ENCODE peak calls at places on chromosomes 5 and 9, in five cellular contexts. J, H, Q, F and M are unnamed samples.

GRCh38 chr9:33263131-33263935 is 1.2 kb downstream of the BAG1 start:
- DNase-seq in F (no peak), H (no peak), Q (no peak), J (peak), M (peak)

GRCh38 chr9:127223810-127224177 is 40.8 kb upstream of the GARNL3 start:
- DNase-seq in J (no peak), Q (no peak), H (no peak), F (no peak), M (peak)

GRCh38 chr5:66958126-66958983 is 238.2 kb downstream of the CD180 start:
- DNase-seq in F (no peak), H (no peak), J (no peak), Q (no peak), M (peak)

GRCh38 chr5:143931389-143931984 is 119.5 kb downstream of the HMHB1 start:
- DNase-seq in F (no peak), H (no peak), Q (no peak), J (no peak), M (peak)

GRCh38 chr9:18543406-18543965 is 69.5 kb downstream of the ADAMTSL1 start:
- DNase-seq in F (no peak), H (no peak), J (no peak), Q (no peak), M (no peak)

GRCh38 chr9:134338394-134339182 is 12.3 kb downstream of the RXRA start:
- DNase-seq in J (no peak), F (no peak), Q (no peak), H (no peak), M (no peak)

GRCh38 chr5:55370291-55370925 is 62.6 kb downstream of the MTREX start:
- DNase-seq in J (no peak), Q (no peak), F (no peak), H (no peak), M (no peak)

GRCh38 chr9:87677776-87678587 is 47.9 kb upstream of the CTSL start:
- DNase-seq in J (no peak), F (no peak), Q (no peak), H (no peak), M (no peak)

GRCh38 chr5:167072225-167072624 is 1219.2 kb upstream of the WWC1 start:
- DNase-seq in J (no peak), Q (no peak), H (no peak), F (no peak), M (no peak)

GRCh38 chr9:79362100-79363081 is 209.4 kb upstream of the TLE4 start:
- DNase-seq in F (no peak), Q (peak), H (peak), J (no peak), M (no peak)

GRCh38 chr5:135075621-135076585 is 41.9 kb upstream of the PITX1 start:
- DNase-seq in J (no peak), Q (no peak), F (no peak), H (no peak), M (no peak)

GRCh38 chr5:157088342-157088990 is 20.4 kb downstream of the HAVCR2 start:
- DNase-seq in F (no peak), H (no peak), J (no peak), Q (no peak), M (no peak)

GRCh38 chr9:34995288-34996060 is 5.9 kb downstream of the DNAJB5 start:
- DNase-seq in J (peak), F (no peak), H (no peak), Q (no peak), M (peak)

GRCh38 chr5:82886911-82887310 is 190.3 kb downstream of the TMEM167A start:
- DNase-seq in H (no peak), F (no peak), J (no peak), Q (no peak), M (no peak)

GRCh38 chr5:143898381-143898780 is 86.4 kb downstream of the HMHB1 start:
- DNase-seq in H (no peak), J (no peak), F (no peak), Q (no peak), M (no peak)

GRCh38 chr5:180047667-180048066 is 23.9 kb downstream of the RNF130 start:
- DNase-seq in H (no peak), Q (no peak), J (peak), F (no peak), M (peak)

GRCh38 chr5:180212363-180213255 is 3.6 kb upstream of the RASGEF1C start:
- DNase-seq in J (no peak), Q (no peak), F (no peak), H (no peak), M (no peak)

GRCh38 chr5:150497274-150497988 is 10.5 kb upstream of the NDST1 start:
- DNase-seq in H (peak), F (no peak), J (peak), Q (no peak), M (no peak)

GRCh38 chr9:138059196-138059595 is 181.6 kb downstream of the CACNA1B start:
- DNase-seq in F (no peak), J (no peak), Q (no peak), H (no peak), M (no peak)

GRCh38 chr9:2180704-2181103 is 165.6 kb downstream of the SMARCA2 start:
- DNase-seq in F (no peak), J (no peak), H (no peak), Q (no peak), M (no peak)

GRCh38 chr9:124197177-124198095 is 60.3 kb upstream of the NEK6 start:
- DNase-seq in J (no peak), F (no peak), H (no peak), Q (no peak), M (no peak)

GRCh38 chr5:10454591-10455272 is 13.1 kb downstream of the ROPN1L start:
- DNase-seq in Q (no peak), F (no peak), J (peak), H (no peak), M (no peak)

GRCh38 chr9:129554649-129555048 is 66.3 kb downstream of the C9orf50 start:
- DNase-seq in Q (no peak), F (no peak), J (no peak), H (no peak), M (peak)

GRCh38 chr9:111627260-111627963 is 3.7 kb upstream of the DNAJC25 start:
- DNase-seq in Q (no peak), F (no peak), J (no peak), H (no peak), M (no peak)

GRCh38 chr9:135032041-135032835 is 55.2 kb upstream of the OLFM1 start:
- DNase-seq in H (no peak), Q (no peak), J (no peak), F (no peak), M (no peak)

GRCh38 chr5:137791803-137792202 is 37.6 kb upstream of the HNRNPA0 start:
- DNase-seq in J (no peak), F (no peak), H (no peak), Q (no peak), M (no peak)

GRCh38 chr5:8685704-8686103 is 816.8 kb downstream of the MTRR start:
- DNase-seq in F (no peak), J (no peak), Q (peak), H (no peak), M (peak)